ENCODE peak calls at places on chromosomes 3 and 15, in eight cellular contexts. One of them, this sample, is unnamed.

GRCh38 chr3:141632779-141633374 is 105.2 kb upstream of the RNF7 start:
- DNase-seq in GM12891: no peak
- DNase-seq in A549: no peak
- DNase-seq in lower leg skin: no peak
- DNase-seq in adrenal gland: no peak
- DNase-seq in H54: no peak
- DNase-seq in gastrocnemius medialis: no peak
- DNase-seq in right lobe of liver: no peak
- DNase-seq in this sample: no peak

GRCh38 chr3:139585820-139586219 is 46.3 kb upstream of the RBP1 start:
- DNase-seq in GM12891: no peak
- DNase-seq in A549: no peak
- DNase-seq in lower leg skin: no peak
- DNase-seq in adrenal gland: no peak
- DNase-seq in H54: no peak
- DNase-seq in gastrocnemius medialis: no peak
- DNase-seq in right lobe of liver: no peak
- DNase-seq in this sample: peak

GRCh38 chr15:68497206-68497910 is 65.4 kb upstream of the ITGA11 start:
- DNase-seq in GM12891: no peak
- DNase-seq in A549: no peak
- DNase-seq in lower leg skin: no peak
- DNase-seq in adrenal gland: peak
- DNase-seq in H54: no peak
- DNase-seq in gastrocnemius medialis: no peak
- DNase-seq in right lobe of liver: no peak
- DNase-seq in this sample: no peak

GRCh38 chr15:40028193-40028592 is 10.8 kb downstream of the SRP14 start:
- DNase-seq in GM12891: no peak
- DNase-seq in A549: no peak
- DNase-seq in lower leg skin: no peak
- DNase-seq in adrenal gland: no peak
- DNase-seq in H54: no peak
- DNase-seq in gastrocnemius medialis: no peak
- DNase-seq in right lobe of liver: no peak
- DNase-seq in this sample: no peak

GRCh38 chr3:16286161-16286560 is 21.1 kb downstream of the OXNAD1 start:
- DNase-seq in GM12891: no peak
- DNase-seq in A549: no peak
- DNase-seq in lower leg skin: no peak
- DNase-seq in adrenal gland: no peak
- DNase-seq in H54: no peak
- DNase-seq in gastrocnemius medialis: no peak
- DNase-seq in right lobe of liver: no peak
- DNase-seq in this sample: no peak

GRCh38 chr15:98625614-98626013 is 22.7 kb upstream of the IGF1R start:
- DNase-seq in GM12891: no peak
- DNase-seq in A549: no peak
- DNase-seq in lower leg skin: no peak
- DNase-seq in adrenal gland: no peak
- DNase-seq in H54: no peak
- DNase-seq in gastrocnemius medialis: no peak
- DNase-seq in right lobe of liver: no peak
- DNase-seq in this sample: no peak

GRCh38 chr3:121998030-121998580 is 23.9 kb downstream of the ILDR1 start:
- DNase-seq in GM12891: no peak
- DNase-seq in A549: no peak
- DNase-seq in lower leg skin: no peak
- DNase-seq in adrenal gland: peak
- DNase-seq in H54: peak
- DNase-seq in gastrocnemius medialis: no peak
- DNase-seq in right lobe of liver: no peak
- DNase-seq in this sample: no peak

GRCh38 chr3:11803977-11804903 is 42.4 kb downstream of the TAMM41 start:
- DNase-seq in GM12891: peak
- DNase-seq in A549: peak
- DNase-seq in lower leg skin: no peak
- DNase-seq in adrenal gland: peak
- DNase-seq in H54: peak
- DNase-seq in gastrocnemius medialis: peak
- DNase-seq in right lobe of liver: peak
- DNase-seq in this sample: peak

DNA sequence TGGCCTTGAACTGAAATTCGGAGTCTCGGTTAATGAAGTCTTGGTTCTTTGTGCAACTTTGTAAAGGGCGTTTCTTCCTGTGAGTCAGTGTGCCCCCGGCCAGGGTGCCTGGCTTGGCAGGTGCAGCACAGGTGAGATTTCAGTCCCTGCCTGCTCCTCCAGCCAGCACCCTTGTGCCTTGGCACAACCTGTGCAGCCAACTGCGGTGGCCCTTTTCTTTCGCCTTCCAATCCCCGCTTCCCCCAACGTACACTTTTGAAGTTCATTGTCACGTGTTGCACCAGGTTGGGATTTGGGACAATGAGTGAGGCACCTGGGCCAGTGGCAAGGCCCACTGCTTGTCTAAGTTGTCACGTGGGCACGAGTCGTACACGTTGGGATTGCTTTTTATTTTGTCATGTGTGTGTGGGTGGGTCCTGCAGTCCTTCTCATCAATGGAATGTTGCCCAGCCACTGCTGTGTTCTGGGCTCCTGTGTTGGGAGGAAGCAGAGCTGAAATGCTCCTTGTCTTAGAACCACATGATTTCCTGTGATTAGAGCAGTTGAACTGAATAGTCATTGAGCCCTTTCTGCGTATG is 242.9 kb upstream of the BHLHE40 start:
- DNase-seq in GM12891: no peak
- DNase-seq in A549: no peak
- DNase-seq in lower leg skin: peak
- DNase-seq in adrenal gland: no peak
- DNase-seq in H54: no peak
- DNase-seq in gastrocnemius medialis: no peak
- DNase-seq in right lobe of liver: no peak
- DNase-seq in this sample: peak
- TF ChIP-seq POLR2A in GM12891: no peak
- TF ChIP-seq POLR2A in A549: no peak
- TF ChIP-seq POLR2A in lower leg skin: no peak
- TF ChIP-seq POLR2A in adrenal gland: no peak
- TF ChIP-seq POLR2A in H54: no peak
- TF ChIP-seq POLR2A in gastrocnemius medialis: no peak
- TF ChIP-seq POLR2A in right lobe of liver: no peak
- TF ChIP-seq POLR2A in this sample: no peak

GRCh38 chr15:99719096-99719541 is 14.1 kb downstream of the LYSMD4 start:
- DNase-seq in GM12891: peak
- DNase-seq in A549: no peak
- DNase-seq in lower leg skin: no peak
- DNase-seq in adrenal gland: no peak
- DNase-seq in H54: no peak
- DNase-seq in gastrocnemius medialis: no peak
- DNase-seq in right lobe of liver: no peak
- DNase-seq in this sample: no peak

GRCh38 chr15:99720533-99720932 is 12.7 kb downstream of the LYSMD4 start:
- DNase-seq in GM12891: no peak
- DNase-seq in A549: no peak
- DNase-seq in lower leg skin: no peak
- DNase-seq in adrenal gland: no peak
- DNase-seq in H54: no peak
- DNase-seq in gastrocnemius medialis: no peak
- DNase-seq in right lobe of liver: no peak
- DNase-seq in this sample: no peak

GRCh38 chr15:99718421-99718820 is 14.8 kb downstream of the LYSMD4 start:
- DNase-seq in GM12891: no peak
- DNase-seq in A549: no peak
- DNase-seq in lower leg skin: no peak
- DNase-seq in adrenal gland: no peak
- DNase-seq in H54: no peak
- DNase-seq in gastrocnemius medialis: peak
- DNase-seq in right lobe of liver: no peak
- DNase-seq in this sample: no peak

GRCh38 chr15:99716540-99716939 is 16.7 kb downstream of the LYSMD4 start:
- DNase-seq in GM12891: no peak
- DNase-seq in A549: no peak
- DNase-seq in lower leg skin: no peak
- DNase-seq in adrenal gland: no peak
- DNase-seq in H54: no peak
- DNase-seq in gastrocnemius medialis: no peak
- DNase-seq in right lobe of liver: no peak
- DNase-seq in this sample: no peak

GRCh38 chr15:99717129-99718024 is 15.9 kb downstream of the LYSMD4 start:
- DNase-seq in GM12891: peak
- DNase-seq in A549: no peak
- DNase-seq in lower leg skin: no peak
- DNase-seq in adrenal gland: no peak
- DNase-seq in H54: no peak
- DNase-seq in gastrocnemius medialis: no peak
- DNase-seq in right lobe of liver: no peak
- DNase-seq in this sample: peak
- TF ChIP-seq POLR2A in GM12891: no peak
- TF ChIP-seq POLR2A in A549: no peak
- TF ChIP-seq POLR2A in lower leg skin: no peak
- TF ChIP-seq POLR2A in adrenal gland: no peak
- TF ChIP-seq POLR2A in H54: no peak
- TF ChIP-seq POLR2A in gastrocnemius medialis: no peak
- TF ChIP-seq POLR2A in right lobe of liver: no peak
- TF ChIP-seq POLR2A in this sample: no peak

GRCh38 chr15:63052961-63053698 is 10.6 kb downstream of the TPM1 start:
- DNase-seq in GM12891: no peak
- DNase-seq in A549: no peak
- DNase-seq in lower leg skin: peak
- DNase-seq in adrenal gland: peak
- DNase-seq in H54: no peak
- DNase-seq in gastrocnemius medialis: peak
- DNase-seq in right lobe of liver: no peak
- DNase-seq in this sample: peak

GRCh38 chr15:63050737-63051700 is 8.5 kb downstream of the TPM1 start:
- DNase-seq in GM12891: no peak
- DNase-seq in A549: no peak
- DNase-seq in lower leg skin: no peak
- DNase-seq in adrenal gland: no peak
- DNase-seq in H54: no peak
- DNase-seq in gastrocnemius medialis: no peak
- DNase-seq in right lobe of liver: no peak
- DNase-seq in this sample: no peak

GRCh38 chr15:63051701-63052066 is 9.1 kb downstream of the TPM1 start:
- DNase-seq in GM12891: no peak
- DNase-seq in A549: no peak
- DNase-seq in lower leg skin: no peak
- DNase-seq in adrenal gland: no peak
- DNase-seq in H54: no peak
- DNase-seq in gastrocnemius medialis: no peak
- DNase-seq in right lobe of liver: no peak
- DNase-seq in this sample: no peak

GRCh38 chr15:63054281-63054683 is 11.7 kb downstream of the TPM1 start:
- DNase-seq in GM12891: no peak
- DNase-seq in A549: no peak
- DNase-seq in lower leg skin: no peak
- DNase-seq in adrenal gland: no peak
- DNase-seq in H54: no peak
- DNase-seq in gastrocnemius medialis: no peak
- DNase-seq in right lobe of liver: no peak
- DNase-seq in this sample: no peak

DNA sequence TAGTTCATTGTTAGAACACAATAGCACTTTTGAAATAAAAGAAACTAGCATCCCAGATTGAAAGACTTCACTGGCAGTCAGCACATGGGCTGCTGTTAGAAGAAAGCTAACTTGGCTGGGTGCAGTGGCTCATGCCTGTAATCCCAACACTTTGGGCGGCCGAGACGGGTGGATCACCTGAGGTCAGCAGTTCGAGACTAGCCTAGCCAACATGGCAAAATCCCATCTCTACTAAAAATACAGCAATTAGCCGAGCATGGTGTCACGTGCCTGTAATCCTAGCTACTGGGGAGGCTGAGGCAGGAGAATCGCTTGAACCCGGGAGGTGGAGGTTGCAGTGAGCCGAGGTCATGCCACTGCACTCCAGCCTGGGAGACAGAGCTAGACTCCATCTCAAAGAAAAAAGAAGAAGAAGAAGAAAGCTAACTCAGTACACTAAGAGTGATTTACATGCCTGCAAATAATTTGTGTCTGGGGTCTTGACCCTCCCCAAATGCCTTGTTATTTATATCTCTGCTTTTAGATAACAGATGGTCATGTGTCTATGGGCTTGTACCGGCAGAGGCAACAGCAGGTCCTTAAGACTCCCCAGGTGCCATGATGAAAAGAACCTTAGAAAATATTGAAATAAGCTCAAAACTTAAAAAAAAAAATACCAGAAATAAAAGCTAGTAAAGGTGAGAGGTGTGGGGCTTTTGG is 9.7 kb downstream of the TPM1 start:
- DNase-seq in GM12891: no peak
- DNase-seq in A549: no peak
- DNase-seq in lower leg skin: no peak
- DNase-seq in adrenal gland: no peak
- DNase-seq in H54: no peak
- DNase-seq in gastrocnemius medialis: no peak
- DNase-seq in right lobe of liver: no peak
- DNase-seq in this sample: no peak
- TF ChIP-seq POLR2A in GM12891: no peak
- TF ChIP-seq POLR2A in A549: no peak
- TF ChIP-seq POLR2A in lower leg skin: no peak
- TF ChIP-seq POLR2A in adrenal gland: no peak
- TF ChIP-seq POLR2A in H54: no peak
- TF ChIP-seq POLR2A in gastrocnemius medialis: no peak
- TF ChIP-seq POLR2A in right lobe of liver: no peak
- TF ChIP-seq POLR2A in this sample: peak

GRCh38 chr15:35555244-35555643 is 9.3 kb upstream of the DPH6 start:
- DNase-seq in GM12891: no peak
- DNase-seq in A549: no peak
- DNase-seq in lower leg skin: no peak
- DNase-seq in adrenal gland: no peak
- DNase-seq in H54: no peak
- DNase-seq in gastrocnemius medialis: no peak
- DNase-seq in right lobe of liver: no peak
- DNase-seq in this sample: no peak

GRCh38 chr15:35557012-35557411 is 11.0 kb upstream of the DPH6 start:
- DNase-seq in GM12891: no peak
- DNase-seq in A549: no peak
- DNase-seq in lower leg skin: no peak
- DNase-seq in adrenal gland: no peak
- DNase-seq in H54: no peak
- DNase-seq in gastrocnemius medialis: no peak
- DNase-seq in right lobe of liver: no peak
- DNase-seq in this sample: no peak

GRCh38 chr15:35559683-35560082 is 13.7 kb upstream of the DPH6 start:
- DNase-seq in GM12891: no peak
- DNase-seq in A549: no peak
- DNase-seq in lower leg skin: no peak
- DNase-seq in adrenal gland: no peak
- DNase-seq in H54: no peak
- DNase-seq in gastrocnemius medialis: no peak
- DNase-seq in right lobe of liver: no peak
- DNase-seq in this sample: no peak

GRCh38 chr15:35560258-35560657 is 14.3 kb upstream of the DPH6 start:
- DNase-seq in GM12891: no peak
- DNase-seq in A549: no peak
- DNase-seq in lower leg skin: no peak
- DNase-seq in adrenal gland: no peak
- DNase-seq in H54: no peak
- DNase-seq in gastrocnemius medialis: no peak
- DNase-seq in right lobe of liver: no peak
- DNase-seq in this sample: no peak

DNA sequence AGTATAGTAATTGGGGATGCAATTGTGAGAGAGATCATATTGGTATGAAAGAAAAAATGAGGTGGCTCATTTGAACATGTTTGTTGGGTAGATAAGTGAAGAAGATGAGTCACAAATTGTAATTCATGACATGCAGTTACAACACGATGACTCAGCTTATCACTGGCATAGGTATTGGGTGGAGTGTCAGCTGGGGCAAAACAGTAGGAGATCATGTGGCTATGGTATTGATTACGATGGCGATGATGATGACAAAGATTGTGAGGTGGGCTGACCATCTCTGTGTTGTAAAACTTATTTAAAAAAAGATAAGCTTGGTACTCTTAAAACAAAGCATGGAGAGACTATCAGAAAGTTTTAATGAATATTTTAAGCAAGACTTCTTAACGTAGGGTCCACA is 11.6 kb upstream of the DPH6 start:
- DNase-seq in GM12891: no peak
- DNase-seq in A549: peak
- DNase-seq in lower leg skin: no peak
- DNase-seq in adrenal gland: no peak
- DNase-seq in H54: peak
- DNase-seq in gastrocnemius medialis: no peak
- DNase-seq in right lobe of liver: no peak
- DNase-seq in this sample: no peak
- TF ChIP-seq POLR2A in GM12891: no peak
- TF ChIP-seq POLR2A in A549: no peak
- TF ChIP-seq POLR2A in lower leg skin: no peak
- TF ChIP-seq POLR2A in adrenal gland: no peak
- TF ChIP-seq POLR2A in H54: no peak
- TF ChIP-seq POLR2A in gastrocnemius medialis: no peak
- TF ChIP-seq POLR2A in right lobe of liver: no peak
- TF ChIP-seq POLR2A in this sample: no peak

This sample was measured in heart left ventricle.